ENCODE peak calls at places on chromosomes 6 and 20, in six cellular contexts. V is kidney, S is progenitor cell of endocrine pancreas, G is AG10803, Y is Calu3, Q is mesothelial cell of epicardium. M is an unnamed sample.
A peak's percentile ranks its signal among the peaks of the same experiment; 100 is the strongest.

GRCh38 chr20:46419882-46420281 is 13.5 kb upstream of the ELMO2 start:
- DNase-seq in V (no peak), S (no peak), G (no peak), Y (no peak), Q (no peak), M (no peak)

GRCh38 chr20:46920114-46920513 is 25.5 kb downstream of the EYA2 start:
- DNase-seq in V (no peak), S (no peak), G (no peak), Y (no peak), Q (no peak), M (no peak)

GRCh38 chr6:80165819-80166218 is 59.3 kb downstream of the BCKDHB start:
- DNase-seq in V (no peak), S (no peak), G (no peak), Y (no peak), Q (no peak), M (no peak)

GRCh38 chr6:106667022-106667402 is 37.6 kb downstream of the QRSL1 start:
- DNase-seq in V (no peak), S (no peak), G (no peak), Y (no peak), Q (no peak), M (no peak)

GRCh38 chr20:37677969-37678610 is 15.7 kb upstream of the CTNNBL1 start:
- DNase-seq in V (no peak), S (no peak), G (no peak), Y (peak; percentile 15), Q (no peak), M (no peak)

GRCh38 chr6:52176550-52176949 is 9.6 kb upstream of the IL17A start:
- DNase-seq in V (no peak), S (no peak), G (no peak), Y (no peak), Q (no peak), M (no peak)

GRCh38 chr20:19828233-19828632 is 70.2 kb downstream of the RIN2 start:
- DNase-seq in V (no peak), S (no peak), G (no peak), Y (no peak), Q (no peak), M (peak; percentile 77)

GRCh38 chr6:74568851-74569250 is 637.0 kb downstream of the COL12A1 start:
- DNase-seq in V (no peak), S (no peak), G (peak; percentile 24), Y (no peak), Q (no peak), M (no peak)

GRCh38 chr6:106316376-106316769 is 9.2 kb downstream of the ATG5 start:
- DNase-seq in V (no peak), S (no peak), G (no peak), Y (no peak), Q (no peak), M (no peak)

GRCh38 chr6:8499540-8499939 is 64.2 kb upstream of the SLC35B3 start:
- DNase-seq in V (no peak), S (no peak), G (no peak), Y (no peak), Q (no peak), M (no peak)

GRCh38 chr6:137157601-137158000 is 15.8 kb downstream of the IL22RA2 start:
- DNase-seq in V (no peak), S (no peak), G (no peak), Y (no peak), Q (no peak), M (no peak)

GRCh38 chr6:56370127-56370540 is 122.8 kb upstream of the COL21A1 start:
- DNase-seq in V (peak; percentile 82), S (peak; percentile 19), G (peak; percentile 66), Y (peak; percentile 74), Q (no peak), M (no peak)
- TF ChIP-seq CTCF in V (peak; percentile 69), S (peak; percentile 66), G (peak; percentile 80), Y (peak; percentile 63), Q (no peak), M (no peak)

GRCh38 chr6:87832025-87832825 is 130.2 kb upstream of the AKIRIN2 start:
- DNase-seq in V (no peak), S (no peak), G (peak; percentile 24), Y (no peak), Q (no peak), M (no peak)
- TF ChIP-seq CTCF in V (peak; percentile 23), S (peak; percentile 29), G (peak; percentile 55), Y (no peak), Q (no peak), M (peak; percentile 61)

GRCh38 chr6:157778719-157779118 is 44.3 kb upstream of the SNX9 start:
- DNase-seq in V (no peak), S (no peak), G (no peak), Y (no peak), Q (no peak), M (no peak)

GRCh38 chr6:157777344-157777743 is 45.7 kb upstream of the SNX9 start:
- DNase-seq in V (no peak), S (no peak), G (no peak), Y (no peak), Q (no peak), M (no peak)

GRCh38 chr6:157775376-157775775 is 47.7 kb upstream of the SNX9 start:
- DNase-seq in V (no peak), S (no peak), G (no peak), Y (no peak), Q (no peak), M (no peak)

GRCh38 chr6:157774153-157775135 is 48.6 kb upstream of the SNX9 start:
- DNase-seq in V (no peak), S (no peak), G (no peak), Y (no peak), Q (no peak), M (no peak)

GRCh38 chr6:157779705-157780604 is 43.1 kb upstream of the SNX9 start:
- DNase-seq in V (no peak), S (no peak), G (peak; percentile 59), Y (no peak), Q (no peak), M (no peak)
- TF ChIP-seq CTCF in V (no peak), S (no peak), G (no peak), Y (no peak), Q (no peak), M (no peak)

GRCh38 chr6:34584694-34585093 is 28.6 kb upstream of the SPDEF start:
- DNase-seq in V (no peak), S (no peak), G (no peak), Y (no peak), Q (no peak), M (no peak)
- TF ChIP-seq CTCF in V (no peak), S (no peak), G (no peak), Y (no peak), Q (no peak), M (no peak)

DNA sequence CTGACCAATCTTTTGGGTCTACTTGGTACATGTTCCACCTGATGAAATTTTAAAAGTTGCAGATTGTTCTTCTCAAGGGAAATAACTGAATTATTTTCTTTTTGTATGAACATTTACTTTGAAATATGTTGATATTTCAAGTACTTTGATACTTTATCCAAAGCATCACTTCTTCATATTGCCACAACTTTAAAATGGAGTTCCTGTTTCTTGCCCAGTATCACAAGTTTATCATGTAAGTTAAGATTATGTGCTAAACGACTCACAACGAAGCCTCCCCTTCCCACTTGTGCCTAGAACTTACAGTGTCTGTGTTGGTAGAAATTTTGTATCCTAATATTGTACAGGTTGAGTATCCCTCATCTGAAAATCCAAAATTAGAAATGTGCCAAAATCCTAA is 108.4 kb downstream of the ARID1B start:
- DNase-seq in V (no peak), S (no peak), G (no peak), Y (no peak), Q (no peak), M (no peak)
- TF ChIP-seq CTCF in V (no peak), S (no peak), G (no peak), Y (no peak), Q (no peak), M (no peak)

GRCh38 chr6:44428682-44429081 is 41.2 kb downstream of the CDC5L start:
- DNase-seq in V (no peak), S (no peak), G (peak; percentile 78), Y (no peak), Q (no peak), M (no peak)

GRCh38 chr6:44432726-44433125 is 45.2 kb downstream of the CDC5L start:
- DNase-seq in V (no peak), S (no peak), G (no peak), Y (no peak), Q (no peak), M (no peak)

GRCh38 chr6:44432227-44432626 is 44.7 kb downstream of the CDC5L start:
- DNase-seq in V (no peak), S (no peak), G (no peak), Y (no peak), Q (no peak), M (no peak)

GRCh38 chr6:44430322-44430721 is 42.8 kb downstream of the CDC5L start:
- DNase-seq in V (no peak), S (no peak), G (peak; percentile 80), Y (no peak), Q (no peak), M (no peak)

GRCh38 chr6:44431118-44431725 is 43.7 kb downstream of the CDC5L start:
- DNase-seq in V (no peak), S (no peak), G (peak; percentile 76), Y (peak; percentile 70), Q (no peak), M (no peak)
- TF ChIP-seq CTCF in V (peak; percentile 65), S (peak; percentile 75), G (peak; percentile 82), Y (peak; percentile 88), Q (peak; percentile 69), M (peak; percentile 78)

GRCh38 chr20:56691325-56691990 is 62.4 kb downstream of the TFAP2C start:
- DNase-seq in V (no peak), S (no peak), G (no peak), Y (no peak), Q (no peak), M (no peak)

GRCh38 chr20:56689852-56690485 is 60.9 kb downstream of the TFAP2C start:
- DNase-seq in V (no peak), S (no peak), G (peak; percentile 87), Y (no peak), Q (no peak), M (no peak)

GRCh38 chr20:56690531-56691175 is 61.5 kb downstream of the TFAP2C start:
- DNase-seq in V (no peak), S (no peak), G (no peak), Y (peak; percentile 20), Q (no peak), M (no peak)

GRCh38 chr20:56688106-56688505 is 59.0 kb downstream of the TFAP2C start:
- DNase-seq in V (no peak), S (no peak), G (no peak), Y (no peak), Q (no peak), M (no peak)

DNA sequence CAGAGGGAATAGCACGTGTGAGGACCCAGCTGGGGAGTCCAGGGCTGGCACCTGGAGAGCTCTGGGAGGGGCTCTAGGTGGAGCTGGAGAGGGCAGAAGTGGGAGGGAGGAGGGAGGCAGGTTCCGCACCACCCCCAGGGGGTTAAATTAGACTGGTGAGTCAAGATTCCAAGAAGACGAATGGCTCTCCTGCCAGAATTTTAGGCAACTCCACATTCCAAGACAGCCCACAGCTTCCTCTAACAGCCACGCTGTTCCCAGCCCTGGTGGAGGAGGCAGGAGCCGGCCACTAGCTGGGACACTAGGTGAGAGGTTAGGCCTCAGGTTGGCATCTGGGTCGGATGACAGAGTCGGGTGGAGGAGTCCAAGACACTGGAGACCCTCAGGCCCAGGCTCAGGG is 60.2 kb downstream of the TFAP2C start:
- DNase-seq in V (no peak), S (no peak), G (peak; percentile 89), Y (no peak), Q (no peak), M (no peak)
- TF ChIP-seq CTCF in V (no peak), S (no peak), G (peak; percentile 12), Y (no peak), Q (no peak), M (no peak)

GRCh38 chr6:40841721-40842120 is 197.3 kb downstream of the UNC5CL start:
- DNase-seq in V (no peak), S (no peak), G (no peak), Y (no peak), Q (no peak), M (no peak)
- TF ChIP-seq CTCF in V (no peak), S (no peak), G (no peak), Y (no peak), Q (peak; percentile 65), M (no peak)

M was measured in CD14-positive monocyte.